ENCODE peak calls at places on chromosomes 7 and 10, in nine cellular contexts. I is body of pancreas, R is tibial nerve, H is right lobe of liver, S is stomach, G is spleen, J is endothelial cell of umbilical vein, V is ovary, P is heart left ventricle. K is an unnamed sample.

GRCh38 chr7:140326116-140326928 is 72.0 kb downstream of the SLC37A3 start:
- DNase-seq in I (peak; percentile 64), R (peak; percentile 44), H (peak; percentile 67), S (peak; percentile 74), G (peak; percentile 80), J (peak; percentile 71), V (peak; percentile 70), P (peak; percentile 69), K (peak; percentile 91)

GRCh38 chr7:2635810-2636701 is 4.3 kb downstream of the TTYH3 start:
- DNase-seq in I (peak; percentile 34), R (no peak), H (peak; percentile 86), S (no peak), G (peak; percentile 84), J (no peak), V (no peak), P (peak; percentile 91), K (no peak)

GRCh38 chr7:12827920-12828319 is 140.5 kb downstream of the ARL4A start:
- DNase-seq in I (no peak), R (no peak), H (no peak), S (no peak), G (no peak), J (no peak), V (no peak), P (no peak), K (no peak)

GRCh38 chr7:34087892-34088891 is 182.9 kb downstream of the BMPER start:
- DNase-seq in I (peak; percentile 25), R (no peak), H (no peak), S (peak; percentile 46), G (no peak), J (peak; percentile 40), V (no peak), P (no peak), K (no peak)

GRCh38 chr10:124114696-124115095 is 21.3 kb upstream of the CHST15 start:
- DNase-seq in I (no peak), R (no peak), H (no peak), S (no peak), G (peak; percentile 65), J (no peak), V (no peak), P (no peak), K (no peak)

GRCh38 chr10:104582604-104582951 is 58.5 kb upstream of the SORCS3 start:
- DNase-seq in I (no peak), R (no peak), H (no peak), S (no peak), G (no peak), J (no peak), V (no peak), P (no peak), K (no peak)

GRCh38 chr10:128324058-128324457 is 197.8 kb upstream of the MKI67 start:
- DNase-seq in I (no peak), R (peak; percentile 38), H (peak; percentile 77), S (no peak), G (no peak), J (no peak), V (no peak), P (peak; percentile 62), K (no peak)

GRCh38 chr7:124783271-124783670 is 17.7 kb upstream of the GPR37 start:
- DNase-seq in I (no peak), R (no peak), H (no peak), S (no peak), G (no peak), J (peak; percentile 60), V (no peak), P (no peak), K (no peak)

GRCh38 chr10:19629559-19629958 is 186.7 kb upstream of the PLXDC2 start:
- DNase-seq in I (peak; percentile 12), R (peak; percentile 58), H (peak; percentile 46), S (peak; percentile 27), G (peak; percentile 69), J (no peak), V (peak; percentile 51), P (peak; percentile 86), K (peak; percentile 90)

GRCh38 chr10:57830877-57831535 is 436.7 kb downstream of the IPMK start:
- DNase-seq in I (no peak), R (no peak), H (no peak), S (no peak), G (no peak), J (no peak), V (no peak), P (no peak), K (no peak)

GRCh38 chr10:49610735-49611165 is 640 bp downstream of the SLC18A3 start:
- DNase-seq in I (no peak), R (no peak), H (no peak), S (no peak), G (peak; percentile 69), J (no peak), V (no peak), P (no peak), K (peak; percentile 48)

GRCh38 chr7:52504546-52504945 is 530.9 kb upstream of the POM121L12 start:
- DNase-seq in I (no peak), R (no peak), H (no peak), S (no peak), G (no peak), J (peak; percentile 4), V (no peak), P (no peak), K (no peak)

GRCh38 chr7:110760341-110760740 is 330.6 kb upstream of the LRRN3 start:
- DNase-seq in I (no peak), R (no peak), H (no peak), S (no peak), G (no peak), J (no peak), V (no peak), P (no peak), K (no peak)

GRCh38 chr7:18177815-18178660 is 150.4 kb upstream of the PRPS1L1 start:
- DNase-seq in I (no peak), R (no peak), H (no peak), S (peak; percentile 47), G (peak; percentile 83), J (no peak), V (no peak), P (no peak), K (no peak)

GRCh38 chr10:78269061-78269460 is 235.4 kb downstream of the RPS24 start:
- DNase-seq in I (no peak), R (no peak), H (no peak), S (no peak), G (no peak), J (no peak), V (no peak), P (no peak), K (no peak)

GRCh38 chr10:1040133-1040532 is 8.8 kb downstream of the IDI1 start:
- DNase-seq in I (no peak), R (no peak), H (no peak), S (no peak), G (no peak), J (no peak), V (no peak), P (no peak), K (no peak)

GRCh38 chr7:156474241-156474743 is 166.3 kb upstream of the RNF32 start:
- DNase-seq in I (no peak), R (no peak), H (no peak), S (no peak), G (no peak), J (peak; percentile 20), V (no peak), P (no peak), K (no peak)

GRCh38 chr10:61897671-61898434 is 3.6 kb upstream of the ARID5B start:
- DNase-seq in I (peak; percentile 58), R (peak; percentile 38), H (peak; percentile 62), S (peak; percentile 55), G (no peak), J (peak; percentile 47), V (peak; percentile 52), P (peak; percentile 58), K (peak; percentile 32)
- H3K4me3 ChIP-seq in I (peak overlapping the region; percentile 5), R (peak overlapping the region; percentile 37), H (peak overlapping the region; percentile 25), S (peak overlapping the region; percentile 33), G (peak overlapping the region; percentile 7), J (peak overlapping the region; percentile 6), V (peak overlapping the region; percentile 30), P (peak overlapping the region; percentile 45), K (peak overlapping the region; percentile 10)

GRCh38 chr10:36450385-36450784 is 675.0 kb upstream of the ANKRD30A start:
- DNase-seq in I (no peak), R (no peak), H (no peak), S (no peak), G (no peak), J (peak; percentile 31), V (no peak), P (peak; percentile 41), K (no peak)

GRCh38 chr10:36451391-36451790 is 674.0 kb upstream of the ANKRD30A start:
- DNase-seq in I (no peak), R (no peak), H (no peak), S (no peak), G (no peak), J (no peak), V (no peak), P (no peak), K (no peak)

GRCh38 chr10:36448760-36449681 is 676.4 kb upstream of the ANKRD30A start:
- DNase-seq in I (no peak), R (no peak), H (no peak), S (no peak), G (no peak), J (peak; percentile 73), V (no peak), P (no peak), K (no peak)

GRCh38 chr10:36455481-36456119 is 669.8 kb upstream of the ANKRD30A start:
- DNase-seq in I (no peak), R (no peak), H (no peak), S (no peak), G (no peak), J (peak; percentile 10), V (no peak), P (no peak), K (no peak)

GRCh38 chr10:36452851-36453250 is 672.5 kb upstream of the ANKRD30A start:
- DNase-seq in I (no peak), R (no peak), H (no peak), S (no peak), G (no peak), J (peak; percentile 61), V (no peak), P (no peak), K (no peak)
- TF ChIP-seq POLR2A in I (no peak), R (no peak), H (no peak), S (no peak), G (no peak), J (no peak), V (no peak), P (no peak), K (no peak)

DNA sequence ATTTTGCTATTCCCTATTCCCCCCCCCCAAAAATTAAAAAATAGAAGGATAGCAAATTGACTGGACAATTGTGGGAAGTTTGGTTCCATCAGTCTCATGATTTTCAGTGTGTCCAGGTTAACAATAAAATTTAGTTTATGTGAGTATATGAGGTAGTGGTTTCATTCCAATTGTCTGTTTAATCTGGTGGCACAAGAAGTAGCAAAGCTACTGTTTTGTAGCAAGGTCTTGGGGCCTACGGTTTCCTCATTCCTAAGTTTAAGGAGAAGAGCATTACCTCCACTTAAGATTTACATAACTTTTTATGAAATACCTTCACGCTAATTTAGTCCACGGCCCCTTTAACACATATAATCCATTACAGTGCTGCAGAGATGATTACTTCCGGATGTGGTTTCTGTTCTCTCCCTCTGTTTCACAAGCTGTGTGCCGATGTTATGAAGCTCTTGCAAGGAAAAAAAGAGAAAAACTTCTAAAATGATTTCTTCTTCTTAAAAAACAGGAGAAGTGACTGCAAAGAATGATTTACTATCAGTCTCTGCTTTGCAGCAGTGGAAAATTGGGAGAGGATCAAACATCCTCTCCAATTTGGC is 32.7 kb upstream of the NPVF start:
- DNase-seq in I (no peak), R (no peak), H (no peak), S (no peak), G (no peak), J (no peak), V (no peak), P (no peak), K (no peak)
- H3K4me3 ChIP-seq in I (no peak overlapping the region), R (no peak overlapping the region), H (no peak overlapping the region), S (no peak overlapping the region), G (no peak overlapping the region), J (no peak overlapping the region), V (peak overlapping the region; percentile 27), P (no peak overlapping the region), K (no peak overlapping the region)

GRCh38 chr7:138352570-138353461 is 107.2 kb upstream of the TRIM24 start:
- DNase-seq in I (no peak), R (no peak), H (no peak), S (no peak), G (no peak), J (no peak), V (no peak), P (no peak), K (no peak)
- TF ChIP-seq POLR2A in I (no peak), R (no peak), H (no peak), S (no peak), G (no peak), J (no peak), V (no peak), P (no peak), K (no peak)

K was measured in lower leg skin.